ENCODE peak calls at places on chromosome X, in five cellular contexts. G is RWPE1; Y is body of pancreas; H is uterus; C is CD4-positive, alpha-beta T cell. S is an unnamed sample.

GRCh38 chrX:144006811-144007210 is 122.9 kb downstream of the UBE2NL start:
- DNase-seq in C (no peak), Y (no peak), H (no peak), G (peak), S (no peak)

GRCh38 chrX:64202808-64203320 is 2.6 kb downstream of the AMER1 start:
- DNase-seq in H (no peak), G (no peak), Y (no peak), C (no peak), S (no peak)

GRCh38 chrX:100625985-100626491 is 10.6 kb downstream of the TSPAN6 start:
- DNase-seq in Y (no peak), H (no peak), G (no peak), C (no peak), S (no peak)

GRCh38 chrX:15815779-15816452 is 25.6 kb downstream of the ZRSR2 start:
- DNase-seq in G (no peak), C (peak), H (no peak), Y (peak), S (peak)

GRCh38 chrX:87338510-87338909 is 179.1 kb upstream of the KLHL4 start:
- DNase-seq in C (no peak), H (no peak), Y (no peak), G (peak), S (peak)

GRCh38 chrX:2715066-2715600 is 24.0 kb downstream of the CD99 start:
- DNase-seq in H (no peak), Y (no peak), G (no peak), C (no peak), S (no peak)

GRCh38 chrX:22192419-22193086 is 80.2 kb upstream of the CBLL2 start:
- DNase-seq in H (peak), G (peak), C (peak), Y (peak), S (peak)

GRCh38 chrX:131068945-131069719 is 11.0 kb downstream of the ARHGAP36 start:
- DNase-seq in Y (peak), H (no peak), G (no peak), C (no peak), S (peak)

GRCh38 chrX:125132274-125132673 is 187.4 kb upstream of the TEX13C start:
- DNase-seq in C (no peak), G (no peak), Y (no peak), H (no peak), S (no peak)

GRCh38 chrX:56268888-56269287 is 36.7 kb downstream of the KLF8 start:
- DNase-seq in H (no peak), C (no peak), Y (no peak), G (no peak), S (no peak)

GRCh38 chrX:83658731-83659130 is 150.6 kb downstream of the POU3F4 start:
- DNase-seq in Y (no peak), C (no peak), G (no peak), H (no peak), S (no peak)

GRCh38 chrX:106897259-106897658 is 5.9 kb downstream of the RIPPLY1 start:
- DNase-seq in H (no peak), C (no peak), Y (no peak), G (no peak), S (no peak)

GRCh38 chrX:47815901-47816845 is 20.5 kb upstream of the ZNF81 start:
- DNase-seq in G (no peak), C (no peak), H (no peak), Y (no peak), S (no peak)

GRCh38 chrX:41086627-41086932 is 1.3 kb downstream of the USP9X start:
- DNase-seq in G (no peak), Y (peak), C (no peak), H (no peak), S (no peak)

GRCh38 chrX:81120270-81120935 is 81.3 kb downstream of the HMGN5 start:
- DNase-seq in G (no peak), Y (peak), C (no peak), H (no peak), S (peak)

GRCh38 chrX:42752730-42753129 is 25.2 kb downstream of the PPP1R2C start:
- DNase-seq in H (no peak), Y (no peak), G (no peak), C (no peak), S (no peak)

GRCh38 chrX:41314204-41314603 is 19.8 kb upstream of the DDX3X start:
- DNase-seq in C (no peak), H (no peak), Y (no peak), G (no peak), S (no peak)

GRCh38 chrX:119040432-119040831 is 32.4 kb upstream of the CT47C1 start:
- DNase-seq in Y (no peak), H (no peak), G (no peak), C (no peak), S (no peak)

GRCh38 chrX:38052096-38052495 is 45.7 kb downstream of the SYTL5 start:
- DNase-seq in C (no peak), H (no peak), G (peak), Y (no peak), S (peak)

GRCh38 chrX:150037041-150037440 is 98.8 kb upstream of the EOLA2 start:
- DNase-seq in H (no peak), C (no peak), G (no peak), Y (no peak), S (peak)

GRCh38 chrX:129462707-129463106 is 60.6 kb downstream of the SMARCA1 start:
- DNase-seq in G (no peak), Y (no peak), H (no peak), C (no peak), S (no peak)

GRCh38 chrX:31706456-31706855 is 634.6 kb upstream of the FTHL17 start:
- DNase-seq in G (no peak), C (no peak), H (no peak), Y (no peak), S (no peak)

GRCh38 chrX:33840176-33840575 is 291.9 kb downstream of the FAM47A start:
- DNase-seq in C (no peak), H (no peak), G (no peak), Y (no peak), S (peak)

GRCh38 chrX:54950730-54951375 is 30.2 kb downstream of the TRO start:
- DNase-seq in C (no peak), H (no peak), G (no peak), Y (peak), S (no peak)

GRCh38 chrX:151987108-151987507 is 12.6 kb upstream of the GABRE start:
- DNase-seq in G (no peak), C (no peak), H (no peak), Y (no peak), S (no peak)

GRCh38 chrX:101462892-101463291 is 22.4 kb upstream of the ARMCX4 start:
- DNase-seq in Y (no peak), H (no peak), G (peak), C (no peak), S (peak)

GRCh38 chrX:151393514-151393913 is 3.5 kb upstream of the VMA21 start:
- DNase-seq in H (no peak), C (peak), G (no peak), Y (no peak), S (no peak)

GRCh38 chrX:46485897-46486296 is 59.3 kb downstream of the ZNF674 start:
- DNase-seq in Y (no peak), H (no peak), G (no peak), C (no peak), S (no peak)

GRCh38 chrX:29852767-29853166 is 362.6 kb upstream of the MAGEB2 start:
- DNase-seq in G (no peak), C (no peak), Y (no peak), H (no peak), S (no peak)

GRCh38 chrX:76454456-76454927 is 27.0 kb downstream of the MAGEE1 start:
- DNase-seq in Y (peak), C (no peak), H (no peak), G (no peak), S (peak)

GRCh38 chrX:50106051-50106450 is 94.8 kb downstream of the AKAP4 start:
- DNase-seq in C (no peak), Y (no peak), G (no peak), H (no peak), S (no peak)

DNA sequence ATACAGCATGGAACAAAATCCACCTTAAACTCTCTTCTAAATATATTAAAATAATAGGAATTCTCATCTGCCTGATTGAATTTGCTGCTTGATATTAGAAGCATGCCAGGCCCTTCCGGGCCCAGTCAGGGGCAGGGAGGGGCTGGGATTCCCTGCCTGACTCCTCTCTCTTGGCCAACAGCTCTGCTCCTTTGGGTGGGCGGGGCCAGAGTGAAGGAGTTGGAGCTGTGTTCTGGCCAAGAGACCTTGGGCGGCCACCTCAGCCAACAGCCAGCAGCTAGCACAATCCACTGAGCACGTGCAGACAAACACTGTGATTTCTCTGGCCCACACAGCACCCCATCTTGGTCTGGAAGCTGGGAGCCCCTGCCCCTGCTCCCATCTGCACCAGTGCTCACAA is 140.3 kb downstream of the PJA1 start:
- DNase-seq in Y (peak), H (peak), G (peak), C (no peak), S (peak)
- H3K27ac ChIP-seq in Y (no peak), H (no peak), G (peak), C (no peak), S (no peak)

GRCh38 chrX:13837290-13837745 is 20.4 kb upstream of the GPM6B start:
- DNase-seq in H (no peak), Y (no peak), C (no peak), G (no peak), S (no peak)
- H3K27ac ChIP-seq in H (no peak), Y (no peak), C (no peak), G (no peak), S (no peak)

GRCh38 chrX:39729834-39730670 is 367.7 kb downstream of the BCOR start:
- DNase-seq in Y (no peak), G (no peak), H (no peak), C (no peak), S (no peak)

GRCh38 chrX:39731735-39732134 is 366.0 kb downstream of the BCOR start:
- DNase-seq in H (no peak), Y (no peak), G (no peak), C (no peak), S (no peak)

GRCh38 chrX:39728852-39729587 is 368.7 kb downstream of the BCOR start:
- DNase-seq in Y (no peak), H (no peak), G (no peak), C (no peak), S (no peak)

GRCh38 chrX:39731390-39731680 is 366.4 kb downstream of the BCOR start:
- DNase-seq in C (no peak), Y (no peak), H (no peak), G (no peak), S (no peak)

GRCh38 chrX:39730671-39731389 is 366.9 kb downstream of the BCOR start:
- DNase-seq in H (peak), Y (peak), G (peak), C (peak), S (peak)
- H3K27ac ChIP-seq in H (peak), Y (peak), G (peak), C (no peak), S (no peak)

GRCh38 chrX:13428055-13428786 is 108.4 kb upstream of the ATXN3L start:
- DNase-seq in C (no peak), Y (no peak), H (no peak), G (peak), S (no peak)
- H3K27ac ChIP-seq in C (no peak), Y (no peak), H (peak), G (peak), S (no peak)

S was measured in cardiac muscle cell.